ENCODE peak calls at places on chromosomes 1 and 21, in six cellular contexts. V is T-cell; B is sciatic nerve; A is left colon; T is activated T-cell treated with anti-CD3 and anti-CD28 coated beads, Interleukin-2, amount 50 U/mL, for 4 hours; Z is body of pancreas. E is an unnamed sample.

GRCh38 chr1:43067856-43068751 is 104.0 kb downstream of the EBNA1BP2 start:
- ATAC-seq in V (peak; percentile 57), B (peak; percentile 42), A (peak; percentile 45), T (peak; percentile 47), Z (peak; percentile 41), E (no peak)

GRCh38 chr1:185719021-185719420 is 15.2 kb upstream of the HMCN1 start:
- ATAC-seq in V (no peak), B (peak; percentile 73), A (no peak), T (no peak), Z (no peak), E (peak; percentile 83)

GRCh38 chr1:53376041-53376461 is 48.2 kb upstream of the LRP8 start:
- ATAC-seq in V (no peak), B (no peak), A (no peak), T (no peak), Z (no peak), E (no peak)

GRCh38 chr1:26315874-26316850 is 1.6 kb upstream of the CD52 start:
- ATAC-seq in V (no peak), B (no peak), A (no peak), T (no peak), Z (no peak), E (no peak)

GRCh38 chr1:101150676-101151075 is 86.1 kb upstream of the S1PR1 start:
- ATAC-seq in V (no peak), B (no peak), A (no peak), T (no peak), Z (no peak), E (no peak)

GRCh38 chr1:3746389-3746783 is 5.9 kb upstream of the CCDC27 start:
- ATAC-seq in V (no peak), B (no peak), A (no peak), T (no peak), Z (no peak), E (peak; percentile 6)

GRCh38 chr21:15682182-15682895 is 47.4 kb upstream of the USP25 start:
- ATAC-seq in V (no peak), B (peak; percentile 58), A (peak; percentile 82), T (no peak), Z (no peak), E (peak; percentile 54)

GRCh38 chr1:184574588-184574987 is 180.1 kb downstream of the EDEM3 start:
- ATAC-seq in V (no peak), B (no peak), A (no peak), T (no peak), Z (no peak), E (no peak)

GRCh38 chr1:61887921-61888564 is 145.8 kb downstream of the PATJ start:
- ATAC-seq in V (no peak), B (peak; percentile 91), A (no peak), T (no peak), Z (no peak), E (no peak)

GRCh38 chr1:246961939-246962373 is 30.2 kb upstream of the AHCTF1 start:
- ATAC-seq in V (no peak), B (peak; percentile 75), A (no peak), T (no peak), Z (peak; percentile 24), E (no peak)

GRCh38 chr1:159817276-159818041 is 9.2 kb upstream of the SLAMF8 start:
- ATAC-seq in V (no peak), B (no peak), A (peak; percentile 99), T (no peak), Z (peak; percentile 88), E (peak; percentile 97)

GRCh38 chr21:41536827-41537103 is 28.8 kb upstream of the TMPRSS2 start:
- ATAC-seq in V (no peak), B (no peak), A (peak; percentile 69), T (no peak), Z (no peak), E (peak; percentile 21)

GRCh38 chr1:27436204-27437159 is 44.1 kb downstream of the GPR3 start:
- ATAC-seq in V (peak; percentile 94), B (peak; percentile 79), A (peak; percentile 93), T (peak; percentile 68), Z (peak; percentile 72), E (peak; percentile 90)

GRCh38 chr1:184900507-184900906 is 73.8 kb downstream of the NIBAN1 start:
- ATAC-seq in V (no peak), B (no peak), A (no peak), T (no peak), Z (no peak), E (no peak)

E was measured in esophagus mucosa.